ENCODE peak calls at places on chromosomes 1 and 21, in seven cellular contexts. U, H, A, Z, B, N and C are unnamed samples.

GRCh38 chr1:198809247-198809646 is 170.4 kb downstream of the PTPRC start:
- DNase-seq in Z (no peak), N (no peak), B (no peak), H (no peak), A (no peak), U (no peak), C (no peak)

GRCh38 chr1:26031903-26032220 is 10.3 kb downstream of the EXTL1 start:
- DNase-seq in B (no peak), H (no peak), U (no peak), Z (no peak), N (no peak), A (no peak), C (no peak)

GRCh38 chr1:169460193-169460833 is 25.4 kb downstream of the SLC19A2 start:
- DNase-seq in Z (no peak), B (no peak), N (no peak), A (no peak), H (no peak), U (peak), C (no peak)

GRCh38 chr1:181251001-181251712 is 162.7 kb downstream of the IER5 start:
- DNase-seq in U (no peak), B (peak), H (no peak), A (peak), N (no peak), Z (no peak), C (peak)

GRCh38 chr1:42282024-42282579 is 52.9 kb downstream of the FOXJ3 start:
- DNase-seq in N (no peak), Z (no peak), A (no peak), B (no peak), U (no peak), H (no peak), C (no peak)

GRCh38 chr1:18464665-18465050 is 16.1 kb upstream of the KLHDC7A start:
- DNase-seq in B (no peak), Z (no peak), H (no peak), A (peak), U (peak), N (no peak), C (peak)

GRCh38 chr1:59433440-59433813 is 136.5 kb downstream of the FGGY start:
- DNase-seq in Z (no peak), B (no peak), A (no peak), U (no peak), N (peak), H (no peak), C (no peak)

GRCh38 chr1:209430107-209430506 is 153.4 kb upstream of the CAMK1G start:
- DNase-seq in H (no peak), Z (no peak), N (no peak), B (no peak), U (no peak), A (no peak), C (no peak)

GRCh38 chr1:30572192-30572591 is 151.2 kb downstream of the MATN1 start:
- DNase-seq in B (no peak), U (no peak), A (no peak), Z (no peak), H (no peak), N (no peak), C (no peak)

GRCh38 chr1:58883037-58883887 is 99.4 kb upstream of the JUN start:
- DNase-seq in H (no peak), B (peak), Z (peak), U (peak), A (peak), N (peak), C (no peak)

GRCh38 chr21:42636535-42636914 is 16.9 kb upstream of the PDE9A start:
- DNase-seq in A (no peak), N (no peak), Z (no peak), B (no peak), U (no peak), H (no peak), C (no peak)

GRCh38 chr1:33022650-33023200 is 14.0 kb downstream of the AK2 start:
- DNase-seq in A (no peak), U (peak), Z (no peak), H (no peak), B (no peak), N (no peak), C (no peak)

GRCh38 chr1:57770772-57771171 is 346.9 kb upstream of the DAB1 start:
- DNase-seq in H (no peak), Z (no peak), B (no peak), A (no peak), U (no peak), N (no peak), C (no peak)

GRCh38 chr1:7783178-7783711 is 846 bp upstream of the PER3 start:
- DNase-seq in U (peak), A (peak), H (no peak), B (no peak), Z (peak), N (peak), C (no peak)

GRCh38 chr21:38807987-38808386 is 2.3 kb downstream of the ETS2 start:
- DNase-seq in A (no peak), H (no peak), U (peak), Z (no peak), B (no peak), N (no peak), C (no peak)

GRCh38 chr1:202189012-202189790 is 4.4 kb upstream of the LGR6 start:
- DNase-seq in H (peak), Z (peak), U (peak), B (no peak), A (peak), N (peak), C (no peak)

GRCh38 chr1:180954766-180955165 is 42.1 kb downstream of the KIAA1614 start:
- DNase-seq in B (no peak), A (no peak), Z (no peak), N (no peak), U (no peak), H (no peak), C (no peak)

GRCh38 chr1:76668046-76668445 is 199.2 kb upstream of the ST6GALNAC5 start:
- DNase-seq in Z (no peak), N (no peak), B (no peak), U (no peak), A (no peak), H (no peak), C (peak)

DNA sequence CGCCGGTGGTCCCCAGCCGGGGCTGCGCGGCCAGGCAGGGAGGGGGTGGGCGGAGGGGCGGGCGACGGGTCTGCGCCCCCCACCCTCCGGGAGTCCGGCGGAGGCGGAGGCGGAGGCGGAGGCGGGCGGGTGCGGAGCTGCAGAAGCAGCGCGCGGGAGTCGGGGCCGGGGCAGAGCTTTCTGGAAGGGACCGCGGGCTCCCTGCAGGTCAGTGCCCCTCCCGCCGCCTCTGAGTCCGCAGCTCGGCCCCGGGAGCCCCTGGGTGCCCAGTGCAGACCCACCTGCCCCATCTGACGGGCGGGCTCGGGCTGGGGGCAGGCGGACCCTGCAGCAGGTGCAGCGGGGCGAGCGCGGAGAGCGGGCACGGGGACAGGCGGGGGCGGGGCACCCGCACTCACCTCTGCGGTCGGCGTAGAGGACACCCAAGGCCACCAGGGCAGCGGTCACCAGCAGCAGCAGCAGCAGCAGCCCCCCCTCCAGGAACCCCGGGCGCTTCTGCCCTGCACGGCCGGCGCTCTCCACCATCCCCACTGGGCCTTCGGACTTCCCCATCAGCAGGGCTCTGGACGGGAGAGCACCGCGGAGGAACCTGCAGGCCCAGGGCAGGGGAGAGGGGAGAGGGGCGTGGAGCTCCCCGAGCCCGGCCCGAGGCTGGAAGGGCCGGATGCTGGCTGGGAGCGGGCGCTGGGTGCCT is 3.7 kb downstream of the MMEL1 start:
- DNase-seq in H (no peak), A (no peak), U (no peak), B (no peak), N (no peak), Z (no peak), C (no peak)
- H3K4me3 ChIP-seq in H (no peak), A (no peak), U (no peak), B (no peak), N (no peak), Z (no peak), C (no peak)

DNA sequence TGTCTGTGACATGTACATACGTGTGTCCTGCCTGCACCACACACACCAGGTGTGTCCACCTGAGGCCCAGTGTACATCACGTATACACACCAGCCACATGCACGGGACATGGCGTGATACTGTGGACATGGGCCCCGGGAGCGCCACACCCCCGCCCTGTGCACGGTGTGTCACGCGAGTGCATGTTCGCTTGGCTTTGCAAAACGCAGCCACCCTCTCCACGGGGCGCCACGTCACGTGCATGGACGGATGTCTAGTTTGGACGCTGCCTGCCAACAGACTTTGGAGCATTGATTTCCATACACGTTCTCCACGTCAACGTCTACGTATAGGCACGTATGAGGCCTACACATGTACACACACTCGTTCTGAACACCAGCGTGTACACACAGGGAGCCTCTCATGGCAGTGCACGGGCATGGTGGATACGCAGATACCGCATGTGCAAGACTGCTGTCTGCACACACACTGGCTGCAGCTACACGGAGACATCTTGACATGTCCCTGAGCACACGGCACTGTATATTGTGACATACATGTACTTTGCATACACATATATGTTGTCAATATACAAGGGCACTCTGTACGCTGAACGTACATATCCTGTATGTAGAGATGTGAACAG is 2.7 kb downstream of the TMEM240 start:
- DNase-seq in H (no peak), N (no peak), A (no peak), B (no peak), U (no peak), Z (no peak), C (no peak)
- TF ChIP-seq CTCF in H (no peak), N (no peak), A (no peak), B (no peak), U (no peak), Z (no peak), C (no peak)

GRCh38 chr1:109393602-109394233 is 4.0 kb downstream of the SORT1 start:
- DNase-seq in Z (no peak), H (no peak), N (no peak), A (no peak), U (no peak), B (no peak), C (no peak)
- H3K4me3 ChIP-seq in Z (no peak), H (no peak), N (peak), A (no peak), U (no peak), B (no peak), C (no peak)

DNA sequence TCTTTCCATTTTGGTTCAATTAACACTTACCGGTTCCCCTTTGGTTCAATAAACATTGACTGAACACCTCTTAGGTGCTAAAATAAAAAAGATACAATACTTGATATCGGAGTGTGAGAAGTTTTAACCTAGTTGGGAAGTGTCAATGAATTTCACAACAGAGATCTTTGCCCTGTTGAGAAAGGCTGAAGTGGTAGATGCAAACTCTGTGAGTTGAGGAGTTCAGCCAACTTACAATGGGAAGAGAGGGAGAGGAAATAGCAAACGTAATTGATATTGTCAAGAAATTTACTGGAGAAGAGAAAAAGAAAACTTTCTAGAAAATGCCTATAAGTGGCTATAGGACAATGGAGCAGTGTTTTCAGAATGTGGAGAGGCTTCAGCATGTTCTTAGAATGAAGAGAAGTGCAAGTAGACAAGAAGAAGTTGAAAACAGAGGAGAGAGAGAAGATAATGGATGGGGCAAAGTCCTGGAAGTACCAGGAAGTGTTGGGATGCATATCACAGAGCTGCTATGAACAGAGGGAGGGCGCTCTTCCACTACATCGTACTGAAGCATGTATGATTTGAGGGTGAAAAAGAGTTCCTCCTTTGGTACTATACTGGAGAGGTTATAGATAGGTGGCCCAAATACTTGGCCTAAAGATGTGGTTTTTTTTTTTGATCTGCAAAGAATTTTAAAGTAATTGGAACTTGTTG is 48.9 kb downstream of the MEF2D start:
- DNase-seq in N (no peak), Z (no peak), A (no peak), B (no peak), U (no peak), H (no peak), C (no peak)
- TF ChIP-seq CTCF in N (no peak), Z (no peak), A (no peak), B (peak), U (no peak), H (no peak), C (no peak)

GRCh38 chr1:46545784-46546183 is 5.7 kb downstream of the KNCN start:
- DNase-seq in Z (no peak), N (no peak), A (no peak), H (no peak), U (no peak), B (no peak), C (no peak)

GRCh38 chr1:46546210-46546609 is 5.2 kb downstream of the KNCN start:
- DNase-seq in N (no peak), Z (no peak), B (no peak), A (no peak), U (no peak), H (no peak), C (no peak)

GRCh38 chr1:46543382-46543760 is 8.1 kb downstream of the KNCN start:
- DNase-seq in B (no peak), N (no peak), H (no peak), A (no peak), U (no peak), Z (no peak), C (no peak)

GRCh38 chr1:46544561-46545240 is 6.7 kb downstream of the KNCN start:
- DNase-seq in U (no peak), N (no peak), A (no peak), H (no peak), Z (no peak), B (no peak), C (no peak)

DNA sequence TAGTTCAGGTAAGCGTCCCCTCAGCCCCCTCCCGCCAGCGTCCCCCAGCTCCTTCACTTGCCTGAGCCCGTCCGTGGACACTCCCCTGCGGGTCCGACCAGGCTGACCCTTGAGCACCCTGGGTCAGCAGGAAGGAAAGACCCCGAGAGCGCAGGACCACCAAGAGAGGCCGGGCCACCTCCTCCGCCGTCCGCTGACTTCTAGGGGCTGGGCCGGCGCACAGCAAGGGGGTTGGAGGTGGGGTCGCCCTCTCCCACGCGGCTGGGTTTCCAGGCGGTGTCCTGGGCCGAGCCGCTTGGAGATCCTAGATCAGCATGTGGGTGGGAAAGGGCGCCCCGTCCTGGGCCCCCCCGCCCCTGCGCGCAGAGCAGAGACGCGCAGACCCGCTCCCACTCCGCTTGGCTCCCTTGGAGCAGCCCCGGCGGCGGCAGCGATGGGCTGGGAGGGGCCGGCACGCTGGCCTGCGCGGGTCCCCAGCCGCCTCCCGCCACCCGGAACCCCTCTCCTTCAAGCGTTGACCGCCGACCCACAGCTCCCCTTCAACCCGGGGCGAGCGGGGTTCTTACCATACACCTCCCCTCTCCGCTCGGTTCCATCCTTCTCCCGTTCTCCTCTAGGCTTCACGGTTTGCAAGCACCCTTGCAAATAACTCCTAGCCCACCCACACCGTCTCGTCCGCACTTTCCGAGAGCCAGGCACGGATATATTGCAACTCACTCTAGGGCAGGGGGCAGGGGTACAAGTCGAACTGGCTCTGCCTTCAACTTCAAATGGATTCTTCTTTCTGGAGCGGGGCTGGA is 7.5 kb downstream of the KNCN start:
- DNase-seq in Z (no peak), B (no peak), U (no peak), A (no peak), N (no peak), H (no peak), C (no peak)
- H3K4me3 ChIP-seq in Z (no peak), B (no peak), U (no peak), A (no peak), N (no peak), H (no peak), C (no peak)